ENCODE peak calls at places on chromosomes 7 and 10, in six cellular contexts. One of them, this sample, is unnamed.

GRCh38 chr10:17914169-17915045 is 37.3 kb upstream of the SLC39A12 start:
- DNase-seq in thyroid gland: no peak
- DNase-seq in psoas muscle: no peak
- DNase-seq in left lung: no peak
- DNase-seq in AG04450: no peak
- DNase-seq in cardiac muscle cell: no peak
- DNase-seq in this sample: no peak

GRCh38 chr7:93862651-93863050 is 27.9 kb downstream of the TFPI2 start:
- DNase-seq in thyroid gland: no peak
- DNase-seq in psoas muscle: no peak
- DNase-seq in left lung: no peak
- DNase-seq in AG04450: no peak
- DNase-seq in cardiac muscle cell: no peak
- DNase-seq in this sample: no peak

GRCh38 chr10:28177944-28178637 is 124.8 kb downstream of the MPP7 start:
- DNase-seq in thyroid gland: no peak
- DNase-seq in psoas muscle: no peak
- DNase-seq in left lung: no peak
- DNase-seq in AG04450: no peak
- DNase-seq in cardiac muscle cell: no peak
- DNase-seq in this sample: peak; percentile 38

GRCh38 chr10:47248436-47249090 is 51.4 kb upstream of the GDF10 start:
- DNase-seq in thyroid gland: no peak
- DNase-seq in psoas muscle: no peak
- DNase-seq in left lung: no peak
- DNase-seq in AG04450: no peak
- DNase-seq in cardiac muscle cell: no peak
- DNase-seq in this sample: no peak

GRCh38 chr10:101564490-101564991 is 23.5 kb downstream of the POLL start:
- DNase-seq in thyroid gland: no peak
- DNase-seq in psoas muscle: no peak
- DNase-seq in left lung: no peak
- DNase-seq in AG04450: no peak
- DNase-seq in cardiac muscle cell: no peak
- DNase-seq in this sample: no peak

GRCh38 chr10:10830316-10831061 is 187.2 kb upstream of the CELF2 start:
- DNase-seq in thyroid gland: no peak
- DNase-seq in psoas muscle: no peak
- DNase-seq in left lung: no peak
- DNase-seq in AG04450: peak; percentile 47
- DNase-seq in cardiac muscle cell: peak; percentile 94
- DNase-seq in this sample: peak; percentile 88

GRCh38 chr10:8073696-8074416 is 19.4 kb downstream of the GATA3 start:
- DNase-seq in thyroid gland: no peak
- DNase-seq in psoas muscle: no peak
- DNase-seq in left lung: no peak
- DNase-seq in AG04450: no peak
- DNase-seq in cardiac muscle cell: no peak
- DNase-seq in this sample: no peak

GRCh38 chr10:47076949-47077348 is 165.7 kb downstream of the PTPN20 start:
- DNase-seq in thyroid gland: no peak
- DNase-seq in psoas muscle: no peak
- DNase-seq in left lung: no peak
- DNase-seq in AG04450: no peak
- DNase-seq in cardiac muscle cell: peak; percentile 79
- DNase-seq in this sample: no peak

GRCh38 chr7:2028733-2029132 is 204.0 kb downstream of the MAD1L1 start:
- DNase-seq in thyroid gland: no peak
- DNase-seq in psoas muscle: no peak
- DNase-seq in left lung: peak; percentile 22
- DNase-seq in AG04450: no peak
- DNase-seq in cardiac muscle cell: no peak
- DNase-seq in this sample: no peak

GRCh38 chr7:7921830-7922229 is 46.8 kb upstream of the GLCCI1 start:
- DNase-seq in thyroid gland: peak; percentile 41
- DNase-seq in psoas muscle: no peak
- DNase-seq in left lung: no peak
- DNase-seq in AG04450: no peak
- DNase-seq in cardiac muscle cell: no peak
- DNase-seq in this sample: no peak

GRCh38 chr10:104683567-104683966 is 42.5 kb downstream of the SORCS3 start:
- DNase-seq in thyroid gland: no peak
- DNase-seq in psoas muscle: no peak
- DNase-seq in left lung: no peak
- DNase-seq in AG04450: no peak
- DNase-seq in cardiac muscle cell: no peak
- DNase-seq in this sample: no peak

GRCh38 chr7:2537981-2538851 is 17.1 kb downstream of the BRAT1 start:
- DNase-seq in thyroid gland: no peak
- DNase-seq in psoas muscle: peak; percentile 17
- DNase-seq in left lung: peak; percentile 29
- DNase-seq in AG04450: no peak
- DNase-seq in cardiac muscle cell: no peak
- DNase-seq in this sample: no peak

GRCh38 chr10:72241853-72242252 is 25.8 kb upstream of the ASCC1 start:
- DNase-seq in thyroid gland: no peak
- DNase-seq in psoas muscle: no peak
- DNase-seq in left lung: peak; percentile 28
- DNase-seq in AG04450: no peak
- DNase-seq in cardiac muscle cell: no peak
- DNase-seq in this sample: no peak

GRCh38 chr7:47587389-47587788 is 5.5 kb upstream of the TNS3 start:
- DNase-seq in thyroid gland: peak; percentile 70
- DNase-seq in psoas muscle: no peak
- DNase-seq in left lung: peak; percentile 77
- DNase-seq in AG04450: no peak
- DNase-seq in cardiac muscle cell: no peak
- DNase-seq in this sample: no peak

DNA sequence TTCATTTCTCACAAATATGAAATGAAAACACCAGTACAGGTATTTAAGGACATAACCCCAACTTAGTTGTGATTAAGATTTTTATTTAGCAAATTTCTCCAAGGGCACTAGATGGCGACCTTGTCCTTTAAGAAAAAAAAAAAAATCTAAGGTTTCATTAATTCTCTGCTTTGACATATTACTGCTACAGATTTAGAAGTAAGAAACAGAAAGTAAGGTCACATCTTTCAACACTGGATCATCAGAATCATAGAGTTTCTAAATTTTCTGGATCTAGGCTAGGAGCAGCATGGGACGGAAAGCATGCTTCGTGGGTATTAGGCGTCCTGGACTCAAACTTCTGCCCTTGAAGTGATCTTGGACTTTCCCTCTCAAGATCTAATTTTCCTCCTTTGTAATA is 85.5 kb upstream of the PRKG1 start:
- DNase-seq in thyroid gland: no peak
- DNase-seq in psoas muscle: no peak
- DNase-seq in left lung: no peak
- DNase-seq in AG04450: no peak
- DNase-seq in cardiac muscle cell: peak; percentile 64
- DNase-seq in this sample: peak; percentile 36
- H3K4me3 ChIP-seq in thyroid gland: no peak overlapping the region
- H3K4me3 ChIP-seq in psoas muscle: peak overlapping the region; percentile 94
- H3K4me3 ChIP-seq in left lung: no peak overlapping the region
- H3K4me3 ChIP-seq in AG04450: no peak overlapping the region
- H3K4me3 ChIP-seq in cardiac muscle cell: no peak overlapping the region
- H3K4me3 ChIP-seq in this sample: no peak overlapping the region

DNA sequence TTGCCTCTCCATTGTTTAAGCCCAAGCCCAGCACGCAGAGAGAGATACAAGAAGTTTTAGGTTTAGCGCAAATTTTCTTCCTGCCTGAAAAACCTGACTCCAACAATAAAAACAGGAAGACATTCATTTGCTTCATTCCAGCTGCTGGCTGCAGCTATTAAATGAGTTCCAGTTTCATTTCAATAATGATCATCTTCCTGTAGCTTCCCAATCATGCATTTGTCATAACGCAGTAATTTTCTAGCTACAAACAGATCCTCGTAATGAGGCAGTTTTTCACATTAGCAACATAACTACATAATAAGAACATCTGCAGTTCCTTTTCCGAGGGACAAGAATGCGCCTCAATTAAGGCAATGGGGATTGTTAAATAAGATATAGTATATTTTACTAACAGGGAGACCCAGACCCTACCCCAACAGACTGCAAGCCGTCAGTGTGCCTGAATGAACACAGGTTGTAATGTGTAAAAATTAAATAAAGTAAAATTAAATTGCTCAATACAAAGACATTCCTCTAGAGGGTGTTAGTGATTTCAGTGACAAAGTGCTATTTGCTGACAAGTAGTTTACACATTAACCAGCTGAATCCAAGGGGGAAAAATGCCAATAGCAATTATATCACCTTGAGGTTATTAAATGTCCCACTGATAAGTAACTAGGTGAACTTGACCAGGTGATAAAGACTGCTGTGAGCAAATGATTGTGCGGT is 110.7 kb downstream of the EBF3 start:
- DNase-seq in thyroid gland: no peak
- DNase-seq in psoas muscle: no peak
- DNase-seq in left lung: no peak
- DNase-seq in AG04450: no peak
- DNase-seq in cardiac muscle cell: peak; percentile 38
- DNase-seq in this sample: no peak
- TF ChIP-seq CTCF in thyroid gland: no peak
- TF ChIP-seq CTCF in psoas muscle: peak; percentile 21
- TF ChIP-seq CTCF in left lung: no peak
- TF ChIP-seq CTCF in AG04450: no peak
- TF ChIP-seq CTCF in cardiac muscle cell: peak; percentile 44
- TF ChIP-seq CTCF in this sample: peak; percentile 6

GRCh38 chr10:84194424-84195043 is at the start of gene CDHR1:
- DNase-seq in thyroid gland: peak; percentile 37
- DNase-seq in psoas muscle: no peak
- DNase-seq in left lung: peak; percentile 34
- DNase-seq in AG04450: no peak
- DNase-seq in cardiac muscle cell: peak; percentile 9
- DNase-seq in this sample: no peak
- H3K4me3 ChIP-seq in thyroid gland: no peak within 1 kb of the TSS
- H3K4me3 ChIP-seq in psoas muscle: peak within 1 kb of the TSS; percentile 57
- H3K4me3 ChIP-seq in left lung: peak within 1 kb of the TSS; percentile 33
- H3K4me3 ChIP-seq in AG04450: no peak within 1 kb of the TSS
- H3K4me3 ChIP-seq in cardiac muscle cell: peak within 1 kb of the TSS; percentile 43
- H3K4me3 ChIP-seq in this sample: no peak within 1 kb of the TSS

GRCh38 chr7:113092762-113093161 is 6.1 kb upstream of the GPR85 start:
- DNase-seq in thyroid gland: no peak
- DNase-seq in psoas muscle: no peak
- DNase-seq in left lung: no peak
- DNase-seq in AG04450: no peak
- DNase-seq in cardiac muscle cell: no peak
- DNase-seq in this sample: no peak
- TF ChIP-seq CTCF in thyroid gland: no peak
- TF ChIP-seq CTCF in psoas muscle: no peak
- TF ChIP-seq CTCF in left lung: no peak
- TF ChIP-seq CTCF in AG04450: no peak
- TF ChIP-seq CTCF in cardiac muscle cell: no peak
- TF ChIP-seq CTCF in this sample: no peak

GRCh38 chr7:157936976-157937375 is 600.2 kb downstream of the DNAJB6 start:
- DNase-seq in thyroid gland: no peak
- DNase-seq in psoas muscle: no peak
- DNase-seq in left lung: no peak
- DNase-seq in AG04450: no peak
- DNase-seq in cardiac muscle cell: no peak
- DNase-seq in this sample: no peak
- H3K4me3 ChIP-seq in thyroid gland: no peak overlapping the region
- H3K4me3 ChIP-seq in psoas muscle: no peak overlapping the region
- H3K4me3 ChIP-seq in left lung: no peak overlapping the region
- H3K4me3 ChIP-seq in AG04450: no peak overlapping the region
- H3K4me3 ChIP-seq in cardiac muscle cell: no peak overlapping the region
- H3K4me3 ChIP-seq in this sample: no peak overlapping the region

GRCh38 chr10:126670886-126671285 is 393 bp upstream of the C10orf90 start:
- DNase-seq in thyroid gland: no peak
- DNase-seq in psoas muscle: no peak
- DNase-seq in left lung: no peak
- DNase-seq in AG04450: no peak
- DNase-seq in cardiac muscle cell: no peak
- DNase-seq in this sample: no peak
- TF ChIP-seq CTCF in thyroid gland: no peak
- TF ChIP-seq CTCF in psoas muscle: no peak
- TF ChIP-seq CTCF in left lung: no peak
- TF ChIP-seq CTCF in AG04450: no peak
- TF ChIP-seq CTCF in cardiac muscle cell: no peak
- TF ChIP-seq CTCF in this sample: no peak

GRCh38 chr10:43239756-43240155 is 27.1 kb downstream of the RASGEF1A start:
- DNase-seq in thyroid gland: no peak
- DNase-seq in psoas muscle: no peak
- DNase-seq in left lung: no peak
- DNase-seq in AG04450: no peak
- DNase-seq in cardiac muscle cell: no peak
- DNase-seq in this sample: no peak
- H3K4me3 ChIP-seq in thyroid gland: no peak overlapping the region
- H3K4me3 ChIP-seq in psoas muscle: no peak overlapping the region
- H3K4me3 ChIP-seq in left lung: no peak overlapping the region
- H3K4me3 ChIP-seq in AG04450: no peak overlapping the region
- H3K4me3 ChIP-seq in cardiac muscle cell: no peak overlapping the region
- H3K4me3 ChIP-seq in this sample: no peak overlapping the region

GRCh38 chr7:139825666-139826290 is 3.3 kb upstream of the TBXAS1 start:
- DNase-seq in thyroid gland: no peak
- DNase-seq in psoas muscle: no peak
- DNase-seq in left lung: peak; percentile 35
- DNase-seq in AG04450: peak; percentile 7
- DNase-seq in cardiac muscle cell: peak; percentile 49
- DNase-seq in this sample: peak; percentile 65

GRCh38 chr7:139829654-139830130 is 628 bp downstream of the TBXAS1 start:
- DNase-seq in thyroid gland: no peak
- DNase-seq in psoas muscle: no peak
- DNase-seq in left lung: no peak
- DNase-seq in AG04450: no peak
- DNase-seq in cardiac muscle cell: peak; percentile 34
- DNase-seq in this sample: peak; percentile 44

GRCh38 chr7:139828880-139829653 is at the start of gene TBXAS1:
- DNase-seq in thyroid gland: no peak
- DNase-seq in psoas muscle: no peak
- DNase-seq in left lung: peak; percentile 66
- DNase-seq in AG04450: no peak
- DNase-seq in cardiac muscle cell: no peak
- DNase-seq in this sample: no peak

GRCh38 chr7:139828446-139828845 is 618 bp upstream of the TBXAS1 start:
- DNase-seq in thyroid gland: no peak
- DNase-seq in psoas muscle: no peak
- DNase-seq in left lung: no peak
- DNase-seq in AG04450: no peak
- DNase-seq in cardiac muscle cell: no peak
- DNase-seq in this sample: no peak

DNA sequence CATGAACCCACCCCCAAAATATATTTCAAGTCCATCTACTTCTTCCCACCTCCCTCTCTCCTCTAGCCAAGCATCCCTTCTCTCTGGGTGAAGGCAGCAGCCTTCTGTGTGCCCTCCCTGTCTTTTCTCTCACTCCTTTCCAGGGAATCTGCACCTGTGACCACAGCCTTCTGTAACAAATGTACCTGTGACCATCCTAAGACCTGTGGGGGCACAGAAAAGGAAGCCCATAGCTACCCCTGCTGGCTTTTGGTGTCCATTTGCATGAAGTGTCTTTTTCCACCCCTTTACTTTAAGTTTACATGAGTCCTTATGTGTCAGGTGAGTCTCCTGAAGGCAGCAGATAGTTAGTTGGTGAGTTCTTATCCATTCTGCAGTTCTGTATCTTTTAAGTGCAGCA is 2.0 kb upstream of the TBXAS1 start:
- DNase-seq in thyroid gland: no peak
- DNase-seq in psoas muscle: no peak
- DNase-seq in left lung: no peak
- DNase-seq in AG04450: no peak
- DNase-seq in cardiac muscle cell: no peak
- DNase-seq in this sample: no peak
- TF ChIP-seq CTCF in thyroid gland: no peak
- TF ChIP-seq CTCF in psoas muscle: peak; percentile 23
- TF ChIP-seq CTCF in left lung: no peak
- TF ChIP-seq CTCF in AG04450: no peak
- TF ChIP-seq CTCF in cardiac muscle cell: no peak
- TF ChIP-seq CTCF in this sample: no peak